ENCODE peak calls at places on chromosome 19, in six cellular contexts. B, T, H, Q, M and P are unnamed samples.
A peak's percentile ranks its signal among the peaks of the same experiment; 100 is the strongest.

GRCh38 chr19:41904118-41904870 is 21.3 kb downstream of the ARHGEF1 start:
- DNase-seq in B (peak; percentile 90), T (no peak), H (peak; percentile 79), Q (no peak), M (no peak), P (no peak)

GRCh38 chr19:13195678-13196077 is 45.5 kb downstream of the IER2 start:
- DNase-seq in B (peak; percentile 83), T (no peak), H (no peak), Q (no peak), M (no peak), P (no peak)

GRCh38 chr19:41785653-41786052 is 10.7 kb upstream of the CEACAM3 start:
- DNase-seq in B (peak; percentile 73), T (no peak), H (peak; percentile 99), Q (peak; percentile 56), M (no peak), P (peak; percentile 66)

GRCh38 chr19:54473071-54473941 is at the start of gene CDC42EP5:
- DNase-seq in B (peak; percentile 50), T (no peak), H (no peak), Q (peak; percentile 54), M (peak; percentile 93), P (peak; percentile 73)

GRCh38 chr19:36266375-36266961 is 51.6 kb downstream of the ZNF146 start:
- DNase-seq in B (no peak), T (no peak), H (no peak), Q (no peak), M (no peak), P (peak; percentile 69)

GRCh38 chr19:31639306-31639705 is 290.1 kb upstream of the TSHZ3 start:
- DNase-seq in B (no peak), T (no peak), H (no peak), Q (no peak), M (no peak), P (no peak)

GRCh38 chr19:12784394-12784870 is 6.9 kb upstream of the JUNB start:
- DNase-seq in B (no peak), T (no peak), H (no peak), Q (no peak), M (no peak), P (no peak)

GRCh38 chr19:52566588-52566987 is 3.5 kb upstream of the ZNF701 start:
- DNase-seq in B (no peak), T (no peak), H (no peak), Q (no peak), M (no peak), P (no peak)

GRCh38 chr19:31313291-31314030 is 35.8 kb downstream of the TSHZ3 start:
- DNase-seq in B (no peak), T (no peak), H (no peak), Q (no peak), M (no peak), P (no peak)

GRCh38 chr19:29476528-29476927 is 49.3 kb upstream of the VSTM2B start:
- DNase-seq in B (no peak), T (no peak), H (no peak), Q (no peak), M (peak; percentile 78), P (no peak)

GRCh38 chr19:36009220-36009619 is 607 bp upstream of the SYNE4 start:
- DNase-seq in B (peak; percentile 72), T (no peak), H (peak; percentile 84), Q (peak; percentile 64), M (no peak), P (peak; percentile 77)

GRCh38 chr19:18160792-18161690 is 8.1 kb downstream of the PIK3R2 start:
- DNase-seq in B (peak; percentile 87), T (no peak), H (peak; percentile 62), Q (peak; percentile 71), M (no peak), P (peak; percentile 80)

GRCh38 chr19:16367269-16367683 is 42.6 kb downstream of the KLF2 start:
- DNase-seq in B (no peak), T (no peak), H (no peak), Q (no peak), M (no peak), P (no peak)

GRCh38 chr19:5563941-5564612 is 3.7 kb downstream of the TINCR start:
- DNase-seq in B (no peak), T (no peak), H (peak; percentile 58), Q (no peak), M (no peak), P (no peak)

GRCh38 chr19:8335343-8336071 is 7.6 kb downstream of the KANK3 start:
- DNase-seq in B (no peak), T (no peak), H (peak; percentile 38), Q (no peak), M (no peak), P (no peak)

GRCh38 chr19:41376241-41376997 is at the start of gene TMEM91:
- DNase-seq in B (peak; percentile 34), T (no peak), H (no peak), Q (peak; percentile 41), M (no peak), P (no peak)

GRCh38 chr19:42246143-42246868 is 3.9 kb upstream of the GSK3A start:
- DNase-seq in B (peak; percentile 73), T (no peak), H (peak; percentile 94), Q (peak; percentile 89), M (peak; percentile 93), P (peak; percentile 88)

GRCh38 chr19:8638078-8638619 is 7.7 kb downstream of the NFILZ start:
- DNase-seq in B (peak; percentile 33), T (no peak), H (peak; percentile 63), Q (peak; percentile 38), M (no peak), P (peak; percentile 21)

GRCh38 chr19:45782820-45783785 is 813 bp upstream of the DMPK start:
- DNase-seq in B (no peak), T (no peak), H (peak; percentile 84), Q (peak; percentile 79), M (no peak), P (peak; percentile 48)

GRCh38 chr19:45939792-45940514 is 25.4 kb upstream of the NANOS2 start:
- DNase-seq in B (no peak), T (no peak), H (no peak), Q (no peak), M (no peak), P (no peak)

GRCh38 chr19:1324792-1325567 is 39.3 kb downstream of the EFNA2 start:
- DNase-seq in B (peak; percentile 52), T (no peak), H (peak; percentile 58), Q (peak; percentile 64), M (no peak), P (peak; percentile 90)

DNA sequence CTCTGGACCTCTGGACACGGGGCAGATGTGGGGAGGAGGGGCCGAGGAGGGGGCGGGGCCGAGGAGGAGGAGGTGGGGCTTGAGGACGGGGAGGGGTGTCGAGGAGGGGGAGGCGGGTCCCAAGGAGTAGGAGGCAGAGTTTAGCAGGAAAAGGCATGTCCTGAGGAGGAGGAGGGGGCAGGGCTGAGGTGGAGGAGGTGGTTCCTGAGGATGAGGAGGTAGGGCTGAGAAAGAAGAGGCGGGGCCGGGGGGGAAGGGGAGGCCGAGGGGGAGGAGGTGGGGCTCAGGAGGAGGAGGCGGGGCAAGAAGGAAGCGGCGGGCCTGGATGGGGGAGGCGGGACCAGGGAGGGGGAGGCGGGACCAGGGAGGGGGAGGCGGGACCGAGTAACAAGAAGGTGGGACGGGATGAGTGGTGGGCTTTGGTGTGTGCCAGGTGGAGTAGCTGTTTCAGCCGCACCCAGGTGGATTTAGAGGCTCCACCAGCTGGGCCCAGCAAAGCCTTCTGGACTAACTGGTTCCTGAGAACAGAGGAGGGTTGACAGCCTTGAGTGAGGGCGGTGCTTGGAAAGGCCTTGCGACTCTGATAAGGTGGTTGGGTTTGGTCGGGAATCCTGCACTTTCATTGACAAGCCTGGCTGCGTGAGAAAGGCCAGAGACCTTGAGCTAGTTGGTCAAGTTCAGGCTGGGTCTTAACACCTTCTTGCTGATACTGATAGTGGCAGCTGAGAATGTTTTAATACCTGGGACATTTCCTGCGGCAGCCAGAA is 7.7 kb downstream of the TECR start:
- DNase-seq in B (peak; percentile 87), T (no peak), H (peak; percentile 51), Q (peak; percentile 85), M (no peak), P (peak; percentile 80)
- TF ChIP-seq POLR2A in B (no peak), T (no peak), H (no peak), Q (peak; percentile 18), M (no peak), P (no peak)

DNA sequence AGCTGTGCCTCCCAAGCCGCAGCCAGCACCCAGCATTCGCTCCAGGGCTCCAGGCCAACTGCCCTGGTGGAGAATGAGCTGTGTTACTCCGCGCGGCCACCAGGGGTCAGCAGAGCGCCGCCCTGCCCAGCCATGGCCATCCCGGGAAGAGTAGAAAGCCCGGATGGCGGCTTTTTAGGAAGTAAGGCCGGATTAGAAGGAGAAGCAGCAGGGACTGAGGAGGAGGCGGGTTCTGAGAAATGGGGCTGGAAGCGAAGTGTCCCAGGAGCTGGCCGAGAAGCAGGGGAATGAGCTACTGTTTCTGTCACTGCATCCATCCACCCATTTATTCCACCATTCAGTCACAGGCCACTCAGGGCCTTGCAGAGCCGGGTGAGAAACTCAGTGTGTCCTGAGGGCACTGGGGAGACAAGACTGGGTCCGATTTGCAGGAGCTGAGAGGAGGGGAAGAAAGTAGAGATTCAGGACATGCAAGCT is 6.6 kb upstream of the NPAS1 start:
- DNase-seq in B (peak; percentile 85), T (no peak), H (no peak), Q (peak; percentile 87), M (peak; percentile 93), P (peak; percentile 91)
- H3K27ac ChIP-seq in B (no peak overlapping the region), T (no peak overlapping the region), H (peak overlapping the region; percentile 76), Q (no peak overlapping the region), M (no peak overlapping the region), P (no peak overlapping the region)

DNA sequence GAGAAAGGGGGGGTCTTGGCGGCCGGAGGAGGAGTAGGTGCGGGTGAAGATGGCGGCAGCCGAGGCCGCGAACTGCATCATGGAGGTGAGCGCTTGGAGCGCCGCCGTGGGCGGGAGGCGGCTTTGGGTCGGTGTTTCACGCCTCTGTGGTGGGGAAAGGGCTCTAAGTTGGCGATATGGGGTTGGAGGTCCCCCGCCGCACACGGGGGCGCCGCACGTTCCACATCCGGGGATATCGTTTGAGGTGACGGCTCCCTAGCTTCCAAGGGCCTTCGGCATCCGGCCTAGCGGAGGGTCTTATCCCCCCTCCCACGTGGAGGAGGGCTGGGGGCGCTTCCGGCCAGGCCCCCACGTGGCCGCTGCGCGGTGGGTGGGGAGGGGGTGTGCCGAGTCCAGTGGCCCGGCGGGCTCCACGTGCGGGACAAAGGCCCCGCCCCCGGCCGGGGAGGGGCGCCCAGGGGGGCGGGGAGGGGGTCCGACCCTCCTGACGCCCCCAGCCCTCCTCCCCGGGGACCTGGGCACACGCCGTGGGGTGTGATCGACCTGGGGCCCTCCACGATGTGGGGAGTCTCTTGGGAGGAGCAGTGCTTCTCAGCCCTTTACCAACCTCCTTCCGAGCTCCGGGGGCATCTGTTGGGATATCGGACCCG is at the start of gene PRMT1:
- DNase-seq in B (no peak), T (no peak), H (no peak), Q (no peak), M (no peak), P (no peak)
- TF ChIP-seq POLR2A in B (no peak), T (peak; percentile 87), H (peak; percentile 97), Q (peak; percentile 87), M (peak; percentile 89), P (peak; percentile 92)

DNA sequence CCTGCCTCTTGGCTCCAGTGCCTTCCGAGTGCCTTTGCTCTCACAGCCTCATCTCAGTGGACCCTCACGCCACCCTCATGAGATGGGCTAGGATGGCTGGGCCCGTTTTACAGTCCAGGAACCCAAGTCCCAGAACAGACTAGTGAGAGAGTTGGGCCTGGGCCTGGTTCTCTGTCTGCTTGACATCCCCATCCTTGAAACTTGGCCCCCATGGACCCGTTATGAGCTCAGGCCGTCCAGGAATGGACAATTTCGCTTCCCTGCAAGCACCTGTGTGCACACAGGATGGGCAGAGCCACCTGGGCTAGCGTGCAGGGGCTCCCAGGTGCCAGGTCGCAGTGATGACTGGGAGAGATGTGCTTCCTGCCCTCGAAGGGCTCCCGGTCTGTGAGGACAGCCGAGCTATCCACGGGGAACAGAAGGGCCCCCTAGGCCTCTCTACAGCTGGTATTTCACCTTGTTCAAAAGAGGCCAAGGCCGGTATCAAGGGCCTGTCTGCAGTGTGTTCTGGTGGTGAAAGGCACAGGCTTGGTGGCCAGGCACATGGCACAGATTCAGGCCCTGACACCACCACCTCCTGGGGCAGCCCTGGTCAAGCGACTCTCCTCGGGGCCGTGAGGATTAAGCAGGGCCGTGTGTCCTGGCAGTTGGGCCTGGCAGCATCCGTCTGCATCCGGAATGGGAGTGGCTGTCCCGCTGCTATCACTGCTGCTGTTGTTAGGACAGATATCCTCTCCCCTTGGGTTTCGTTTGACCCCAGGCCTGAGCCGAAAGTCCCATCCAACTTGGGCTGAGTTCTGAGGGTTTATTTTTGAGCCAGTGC is 38.9 kb downstream of the CAPN12 start:
- DNase-seq in B (no peak), T (no peak), H (no peak), Q (no peak), M (no peak), P (no peak)
- H3K27ac ChIP-seq in B (peak overlapping the region; percentile 76), T (peak overlapping the region; percentile 82), H (peak overlapping the region; percentile 50), Q (peak overlapping the region; percentile 8), M (peak overlapping the region; percentile 98), P (no peak overlapping the region)